ENCODE peak calls at places on chromosomes 11 and 22, in four cellular contexts. P, H, U and O are unnamed samples.

GRCh38 chr11:121131656-121132055 is 30.6 kb downstream of the TECTA start:
- DNase-seq in P (no peak), U (no peak), H (no peak), O (no peak)

GRCh38 chr11:94149435-94149834 is 20.8 kb downstream of the PANX1 start:
- DNase-seq in U (no peak), H (peak), P (no peak), O (no peak)

GRCh38 chr11:119363874-119364590 is 17.5 kb downstream of the USP2 start:
- DNase-seq in P (peak), U (peak), H (no peak), O (no peak)

GRCh38 chr11:74135516-74135840 is 35.3 kb downstream of the C2CD3 start:
- DNase-seq in U (no peak), H (no peak), P (no peak), O (no peak)

GRCh38 chr11:122343247-122343646 is 227.2 kb upstream of the BLID start:
- DNase-seq in P (no peak), H (peak), U (no peak), O (no peak)

GRCh38 chr11:83025267-83025704 is 46.4 kb downstream of the RAB30 start:
- DNase-seq in U (no peak), P (no peak), H (no peak), O (no peak)

GRCh38 chr11:16001899-16002426 is 354.4 kb downstream of the SOX6 start:
- DNase-seq in H (peak), U (no peak), P (peak), O (peak)

GRCh38 chr11:119704849-119705248 is 24.2 kb downstream of the NECTIN1 start:
- DNase-seq in H (no peak), P (no peak), U (no peak), O (no peak)

GRCh38 chr11:46489668-46490560 is 98.3 kb upstream of the CHRM4 start:
- DNase-seq in H (peak), U (no peak), P (peak), O (no peak)

GRCh38 chr11:72470386-72470785 is 36.1 kb upstream of the CLPB start:
- DNase-seq in H (no peak), P (no peak), U (no peak), O (no peak)

GRCh38 chr22:39284142-39284980 is 35.1 kb downstream of the RPL3 start:
- DNase-seq in U (no peak), P (no peak), H (no peak), O (no peak)

GRCh38 chr11:14500181-14500651 is 605 bp upstream of the COPB1 start:
- DNase-seq in H (peak), U (peak), P (peak), O (peak)

GRCh38 chr11:96151501-96151900 is 191.5 kb downstream of the MAML2 start:
- DNase-seq in P (no peak), H (no peak), U (no peak), O (no peak)

GRCh38 chr11:2768471-2769408 is 68.9 kb upstream of the KCNQ1OT1 start:
- DNase-seq in H (peak), U (no peak), P (peak), O (peak)

GRCh38 chr11:67409781-67410368 is 5.6 kb upstream of the CARNS1 start:
- DNase-seq in H (no peak), U (no peak), P (no peak), O (no peak)

GRCh38 chr22:29912605-29913398 is 29.8 kb downstream of the MTMR3 start:
- DNase-seq in U (no peak), P (no peak), H (peak), O (no peak)

GRCh38 chr11:64849600-64850356 is 5.3 kb upstream of the CDC42BPG start:
- DNase-seq in U (no peak), H (no peak), P (no peak), O (no peak)
- TF ChIP-seq CTCF in U (no peak), H (peak), P (no peak), O (no peak)

DNA sequence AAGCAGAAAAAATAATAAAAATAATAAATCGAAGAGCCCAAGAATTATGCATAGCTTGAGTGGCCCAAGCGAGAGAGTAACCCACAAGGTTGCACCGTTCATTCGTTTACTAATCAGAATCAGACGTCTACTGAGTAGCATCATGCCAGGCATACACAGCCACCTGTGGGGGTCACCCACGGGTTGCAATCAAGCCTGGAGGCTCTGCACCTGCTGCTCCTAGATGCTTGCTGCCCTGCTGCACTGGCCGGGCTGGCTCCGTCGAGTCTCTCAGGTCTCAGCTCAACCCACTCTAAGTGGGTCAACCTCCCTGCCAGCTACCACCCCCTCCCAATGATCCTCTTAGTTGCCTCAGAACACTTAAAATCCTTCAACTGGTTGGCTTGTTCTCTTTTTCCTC is 2.0 kb upstream of the TESMIN start:
- DNase-seq in U (no peak), H (no peak), P (no peak), O (no peak)
- TF ChIP-seq CTCF in U (no peak), H (no peak), P (no peak), O (no peak)

DNA sequence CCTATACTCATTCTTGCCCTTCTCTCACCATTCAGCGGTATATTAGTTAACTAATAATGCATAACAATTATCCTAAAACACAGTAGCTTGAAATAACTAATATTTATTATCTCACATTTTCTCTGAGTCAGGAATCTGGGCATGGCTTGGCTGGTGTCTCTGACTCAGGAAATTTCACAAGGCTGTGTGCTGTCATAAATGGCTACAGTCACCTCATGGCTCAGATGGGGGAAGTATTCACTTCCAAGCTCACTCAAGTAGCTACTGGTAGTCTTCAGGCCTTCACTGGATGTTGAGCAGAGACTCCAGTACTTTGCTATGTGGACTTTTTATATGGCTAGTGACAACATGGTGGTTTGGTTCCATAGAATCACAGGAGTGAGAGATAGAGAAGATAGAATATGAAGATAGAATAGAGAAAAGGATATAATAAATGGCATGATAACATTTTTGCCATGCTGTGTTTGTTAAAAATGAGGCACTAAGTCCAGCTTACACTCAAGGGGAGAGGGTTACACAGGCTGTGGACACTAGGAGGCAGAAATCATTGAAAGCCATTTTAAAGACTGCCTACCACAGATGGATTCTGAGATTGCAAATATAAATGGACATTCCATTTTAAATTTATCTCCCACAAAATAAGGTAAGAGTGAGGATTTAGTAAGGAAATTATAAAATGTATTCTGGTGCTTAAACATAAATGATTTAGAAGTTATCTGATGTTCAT is 997.8 kb upstream of the CHORDC1 start:
- DNase-seq in H (no peak), P (no peak), U (no peak), O (no peak)
- TF ChIP-seq CTCF in H (no peak), P (no peak), U (no peak), O (no peak)

GRCh38 chr11:61768376-61769076 is 16.1 kb downstream of the MYRF start:
- DNase-seq in H (no peak), U (no peak), P (no peak), O (no peak)

GRCh38 chr11:61771195-61771894 is 18.9 kb downstream of the MYRF start:
- DNase-seq in P (no peak), H (no peak), U (no peak), O (no peak)

GRCh38 chr11:61771995-61772455 is 19.6 kb downstream of the MYRF start:
- DNase-seq in H (no peak), U (no peak), P (no peak), O (no peak)

GRCh38 chr11:61769946-61770683 is 17.7 kb downstream of the MYRF start:
- DNase-seq in U (no peak), P (no peak), H (no peak), O (no peak)

GRCh38 chr11:61769169-61769920 is 16.9 kb downstream of the MYRF start:
- DNase-seq in H (no peak), P (no peak), U (no peak), O (no peak)
- TF ChIP-seq CTCF in H (peak), P (no peak), U (no peak), O (no peak)

DNA sequence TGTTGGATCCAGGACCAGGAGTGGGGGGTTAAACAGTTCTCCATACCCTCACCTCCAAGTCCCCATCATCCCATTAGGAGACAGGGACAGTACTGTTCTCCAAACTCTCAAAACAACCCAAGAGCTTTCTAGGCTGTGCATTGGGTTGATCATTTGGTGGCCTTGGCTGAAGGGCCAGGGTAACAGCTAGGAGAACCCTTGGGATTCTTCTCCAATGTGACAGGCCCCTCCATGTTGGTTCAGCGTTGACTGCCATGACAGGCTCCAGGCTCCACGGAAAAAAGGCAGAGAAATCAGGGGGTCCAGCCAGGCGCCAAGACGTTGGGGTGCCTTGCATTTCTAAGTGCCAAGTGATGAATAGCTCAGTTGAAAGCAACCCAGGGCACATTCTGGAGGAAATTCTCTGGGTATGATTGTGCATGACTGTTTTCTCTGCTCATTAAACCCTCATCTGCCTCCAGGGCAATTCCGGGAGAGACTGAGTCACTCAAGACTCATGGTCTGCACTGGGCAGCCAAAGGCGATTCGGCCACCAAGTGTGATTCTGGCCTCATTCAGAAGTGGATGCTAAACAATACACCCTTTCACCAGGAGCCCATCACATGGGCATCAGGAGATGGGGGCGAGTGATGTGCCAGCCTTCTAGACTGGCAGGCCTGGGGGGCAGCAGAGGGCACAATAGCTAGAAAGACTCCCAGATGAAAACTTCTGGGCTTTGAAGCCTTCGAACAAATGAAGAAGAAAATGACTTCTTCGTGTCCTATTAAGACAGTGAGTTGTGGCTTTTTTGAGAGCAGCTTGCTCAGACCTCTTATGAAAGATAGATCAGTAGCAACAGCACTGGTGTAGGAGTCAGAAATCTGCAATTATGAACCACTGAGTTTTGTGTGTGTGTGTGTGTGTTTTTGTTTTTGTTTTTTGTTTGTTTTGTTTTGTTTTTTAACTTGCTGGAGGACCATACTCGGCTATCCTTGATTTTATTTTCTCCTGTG is 27.7 kb downstream of the CD44 start:
- DNase-seq in U (no peak), H (peak), P (no peak), O (no peak)
- TF ChIP-seq CTCF in U (no peak), H (peak), P (no peak), O (no peak)